ENCODE peak calls at places on chromosomes 12 and 14, in nine cellular contexts. U is iPS DF 6.9, W is IMR-90, R is NT2/D1, Y is brain microvascular endothelial cell, J is mammary epithelial cell, T is fibroblast of mammary gland, D is GM23248, A is esophagus muscularis mucosa. X is an unnamed sample.

GRCh38 chr14:33767721-33768457 is 183.0 kb downstream of the EGLN3 start:
- DNase-seq in D (peak; percentile 44), Y (peak; percentile 23), A (no peak), R (no peak), U (no peak), J (no peak), T (no peak), W (no peak), X (no peak)

GRCh38 chr12:107461222-107461980 is 224.2 kb upstream of the PWP1 start:
- DNase-seq in R (no peak), A (no peak), T (peak; percentile 94), J (peak; percentile 91), W (peak; percentile 91), D (peak; percentile 91), Y (peak; percentile 83), U (no peak), X (peak; percentile 86)

GRCh38 chr12:25960176-25960575 is 1.7 kb downstream of the RASSF8 start:
- DNase-seq in J (peak; percentile 44), U (no peak), R (no peak), A (no peak), Y (no peak), D (peak; percentile 71), T (peak; percentile 44), W (peak; percentile 28), X (no peak)

GRCh38 chr12:10618338-10618987 is 5.1 kb upstream of the MAGOHB start:
- DNase-seq in R (no peak), W (peak; percentile 88), J (peak; percentile 79), Y (peak; percentile 57), A (no peak), U (no peak), T (peak; percentile 84), D (peak; percentile 89), X (peak; percentile 31)

GRCh38 chr12:91890742-91891141 is 254.9 kb downstream of the BTG1 start:
- DNase-seq in Y (no peak), U (no peak), J (peak; percentile 58), T (peak; percentile 24), A (no peak), R (no peak), W (peak; percentile 8), D (peak; percentile 31), X (no peak)

GRCh38 chr12:7079826-7080125 is 12.5 kb downstream of the C1R start:
- DNase-seq in J (peak; percentile 82), R (no peak), U (no peak), D (peak; percentile 84), T (peak; percentile 78), W (peak; percentile 76), A (no peak), Y (peak; percentile 64), X (no peak)

GRCh38 chr14:42944284-42944683 is 1337.6 kb downstream of the LRFN5 start:
- DNase-seq in U (no peak), J (no peak), D (peak; percentile 61), Y (no peak), W (peak; percentile 61), T (peak; percentile 47), A (no peak), R (no peak), X (peak; percentile 40)

GRCh38 chr12:94980577-94980976 is 22.9 kb downstream of the NDUFA12 start:
- DNase-seq in D (peak; percentile 39), J (no peak), T (peak; percentile 41), U (no peak), W (peak; percentile 42), Y (no peak), R (no peak), A (no peak), X (no peak)

GRCh38 chr12:123696641-123697040 is 15.5 kb upstream of the ATP6V0A2 start:
- DNase-seq in R (no peak), W (no peak), U (no peak), Y (no peak), A (no peak), J (no peak), T (no peak), D (no peak), X (no peak)

GRCh38 chr12:60501124-60501729 is 905.4 kb downstream of the SLC16A7 start:
- DNase-seq in D (peak; percentile 4), J (peak; percentile 1), R (peak; percentile 11), W (no peak), T (peak; percentile 10), U (no peak), A (no peak), Y (peak; percentile 31), X (peak; percentile 89)

GRCh38 chr14:102770910-102771543 is 6.2 kb upstream of the TRAF3 start:
- DNase-seq in D (no peak), W (no peak), T (no peak), R (no peak), A (no peak), U (no peak), J (no peak), Y (no peak), X (no peak)

GRCh38 chr14:62209287-62209899 is 447.2 kb downstream of the SNAPC1 start:
- DNase-seq in A (no peak), R (no peak), J (peak; percentile 76), W (peak; percentile 89), Y (peak; percentile 52), U (no peak), D (peak; percentile 75), T (peak; percentile 90), X (peak; percentile 57)

GRCh38 chr14:97411938-97412612 is 614.9 kb downstream of the VRK1 start:
- DNase-seq in W (no peak), U (no peak), D (no peak), R (no peak), J (no peak), Y (no peak), T (no peak), A (no peak), X (no peak)
- H3K4me3 ChIP-seq in W (no peak overlapping the region), U (no peak overlapping the region), D (no peak overlapping the region), R (no peak overlapping the region), J (no peak overlapping the region), Y (no peak overlapping the region), T (no peak overlapping the region), A (no peak overlapping the region), X (no peak overlapping the region)

GRCh38 chr12:131928765-131929529 is at the start of gene PUS1:
- DNase-seq in Y (peak; percentile 89), R (peak; percentile 86), D (peak; percentile 98), U (peak; percentile 85), J (peak; percentile 91), T (peak; percentile 91), W (peak; percentile 91), A (peak; percentile 98), X (peak; percentile 81)

GRCh38 chr12:131928080-131928764 is 854 bp upstream of the PUS1 start:
- DNase-seq in W (peak; percentile 30), J (no peak), Y (no peak), U (no peak), T (peak; percentile 24), D (no peak), R (no peak), A (no peak), X (no peak)

GRCh38 chr12:131929530-131930456 is 717 bp downstream of the PUS1 start:
- DNase-seq in W (peak; percentile 10), A (no peak), J (peak; percentile 40), R (no peak), D (peak; percentile 68), Y (peak; percentile 18), U (no peak), T (no peak), X (no peak)

GRCh38 chr12:131930510-131930909 is 1.4 kb downstream of the PUS1 start:
- DNase-seq in A (no peak), Y (no peak), R (no peak), T (no peak), U (no peak), W (no peak), J (no peak), D (no peak), X (no peak)

GRCh38 chr12:131927110-131928079 is 1.7 kb upstream of the PUS1 start:
- DNase-seq in D (no peak), W (no peak), R (no peak), T (no peak), Y (no peak), J (no peak), A (no peak), U (no peak), X (no peak)
- H3K4me3 ChIP-seq in D (peak overlapping the region; percentile 90), W (no peak overlapping the region), R (no peak overlapping the region), T (no peak overlapping the region), Y (no peak overlapping the region), J (no peak overlapping the region), A (no peak overlapping the region), U (no peak overlapping the region), X (no peak overlapping the region)

DNA sequence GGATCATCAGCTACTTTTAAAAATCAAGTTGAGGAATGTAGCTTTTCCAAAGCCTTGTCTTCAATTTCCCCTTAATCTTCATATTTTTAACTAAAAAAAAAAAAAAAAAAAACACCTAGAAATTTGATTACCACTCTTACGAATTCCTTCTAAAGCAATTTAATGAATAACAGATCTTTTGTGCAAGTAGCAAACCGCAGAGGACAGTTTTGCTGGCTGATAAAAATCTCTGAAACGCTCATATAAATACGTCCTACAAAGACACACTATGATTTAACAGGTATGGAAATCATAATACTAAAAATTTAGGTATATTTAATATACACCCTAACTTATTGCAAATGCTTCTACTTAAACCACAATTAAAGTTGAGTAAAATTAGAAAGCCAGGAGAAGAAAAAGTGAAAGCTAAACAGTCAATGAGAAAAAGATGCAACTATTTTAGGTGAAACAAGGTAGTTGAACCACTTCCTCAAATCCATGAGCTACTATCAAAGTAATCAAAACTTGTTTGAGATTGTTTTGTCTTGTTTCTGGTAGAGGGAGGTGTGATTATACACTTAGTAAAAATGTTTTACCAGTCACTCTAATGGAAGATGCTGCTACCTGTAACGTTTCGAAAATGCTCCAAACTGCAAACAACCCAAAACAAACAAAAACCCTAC is 2.3 kb downstream of the PAWR start:
- DNase-seq in D (peak; percentile 53), R (no peak), Y (no peak), A (no peak), U (no peak), J (peak; percentile 25), T (peak; percentile 30), W (no peak), X (no peak)
- H3K4me3 ChIP-seq in D (peak overlapping the region; percentile 84), R (peak overlapping the region; percentile 91), Y (peak overlapping the region; percentile 85), A (peak overlapping the region; percentile 86), U (peak overlapping the region; percentile 58), J (peak overlapping the region; percentile 73), T (peak overlapping the region; percentile 68), W (peak overlapping the region; percentile 96), X (peak overlapping the region; percentile 92)

GRCh38 chr12:114448618-114448933 is 42.6 kb upstream of the TBX5 start:
- DNase-seq in U (no peak), D (no peak), W (no peak), R (no peak), J (no peak), A (no peak), T (no peak), Y (no peak), X (no peak)
- H3K4me3 ChIP-seq in U (no peak overlapping the region), D (no peak overlapping the region), W (no peak overlapping the region), R (no peak overlapping the region), J (no peak overlapping the region), A (no peak overlapping the region), T (no peak overlapping the region), Y (no peak overlapping the region), X (no peak overlapping the region)

X was measured in astrocyte of the cerebellum.